ENCODE peak calls at places on chromosomes 7 and 10, in ten cellular contexts. One of them, this sample, is unnamed.

GRCh38 chr10:96538683-96539082 is 25.0 kb upstream of the TLL2 start:
- DNase-seq in BJ: no peak
- DNase-seq in astrocyte of the hippocampus: no peak
- DNase-seq in activated naive CD8-positive, alpha-beta T cell treated with anti-CD3 and anti-CD28 coated beads, Interleukin-2, amount 50 U/mL, for 24 hours: no peak
- DNase-seq in substantia nigra: no peak
- DNase-seq in GM12891: no peak
- DNase-seq in stimulated activated CD4-positive, alpha-beta T cell treated with anti-CD3 and anti-CD28 coated beads, Interleukin-2, amount 100 ng/mL, for 48 hours: no peak
- DNase-seq in glomerular endothelial cell: no peak
- DNase-seq in IMR-90: no peak
- DNase-seq in HuH-7: no peak
- DNase-seq in this sample: no peak

GRCh38 chr7:88859288-88859687 is 63.8 kb upstream of the TEX47 start:
- DNase-seq in BJ: no peak
- DNase-seq in astrocyte of the hippocampus: no peak
- DNase-seq in activated naive CD8-positive, alpha-beta T cell treated with anti-CD3 and anti-CD28 coated beads, Interleukin-2, amount 50 U/mL, for 24 hours: no peak
- DNase-seq in substantia nigra: no peak
- DNase-seq in GM12891: no peak
- DNase-seq in stimulated activated CD4-positive, alpha-beta T cell treated with anti-CD3 and anti-CD28 coated beads, Interleukin-2, amount 100 ng/mL, for 48 hours: no peak
- DNase-seq in glomerular endothelial cell: no peak
- DNase-seq in IMR-90: no peak
- DNase-seq in HuH-7: no peak
- DNase-seq in this sample: no peak

GRCh38 chr7:108824840-108825540 is 255.3 kb downstream of the DNAJB9 start:
- DNase-seq in BJ: no peak
- DNase-seq in astrocyte of the hippocampus: peak
- DNase-seq in activated naive CD8-positive, alpha-beta T cell treated with anti-CD3 and anti-CD28 coated beads, Interleukin-2, amount 50 U/mL, for 24 hours: no peak
- DNase-seq in substantia nigra: no peak
- DNase-seq in GM12891: no peak
- DNase-seq in stimulated activated CD4-positive, alpha-beta T cell treated with anti-CD3 and anti-CD28 coated beads, Interleukin-2, amount 100 ng/mL, for 48 hours: no peak
- DNase-seq in glomerular endothelial cell: no peak
- DNase-seq in IMR-90: peak
- DNase-seq in HuH-7: no peak
- DNase-seq in this sample: peak

GRCh38 chr7:159031135-159031701 is 113.4 kb downstream of the VIPR2 start:
- DNase-seq in BJ: no peak
- DNase-seq in astrocyte of the hippocampus: no peak
- DNase-seq in activated naive CD8-positive, alpha-beta T cell treated with anti-CD3 and anti-CD28 coated beads, Interleukin-2, amount 50 U/mL, for 24 hours: no peak
- DNase-seq in substantia nigra: no peak
- DNase-seq in GM12891: no peak
- DNase-seq in stimulated activated CD4-positive, alpha-beta T cell treated with anti-CD3 and anti-CD28 coated beads, Interleukin-2, amount 100 ng/mL, for 48 hours: no peak
- DNase-seq in glomerular endothelial cell: no peak
- DNase-seq in IMR-90: no peak
- DNase-seq in HuH-7: peak
- DNase-seq in this sample: no peak

GRCh38 chr7:121020652-121021051 is 32.1 kb downstream of the CPED1 start:
- DNase-seq in BJ: no peak
- DNase-seq in astrocyte of the hippocampus: peak
- DNase-seq in activated naive CD8-positive, alpha-beta T cell treated with anti-CD3 and anti-CD28 coated beads, Interleukin-2, amount 50 U/mL, for 24 hours: no peak
- DNase-seq in substantia nigra: no peak
- DNase-seq in GM12891: no peak
- DNase-seq in stimulated activated CD4-positive, alpha-beta T cell treated with anti-CD3 and anti-CD28 coated beads, Interleukin-2, amount 100 ng/mL, for 48 hours: no peak
- DNase-seq in glomerular endothelial cell: peak
- DNase-seq in IMR-90: peak
- DNase-seq in HuH-7: no peak
- DNase-seq in this sample: peak

GRCh38 chr10:73762915-73763314 is 18.7 kb downstream of the SEC24C start:
- DNase-seq in BJ: no peak
- DNase-seq in astrocyte of the hippocampus: peak
- DNase-seq in activated naive CD8-positive, alpha-beta T cell treated with anti-CD3 and anti-CD28 coated beads, Interleukin-2, amount 50 U/mL, for 24 hours: no peak
- DNase-seq in substantia nigra: no peak
- DNase-seq in GM12891: no peak
- DNase-seq in stimulated activated CD4-positive, alpha-beta T cell treated with anti-CD3 and anti-CD28 coated beads, Interleukin-2, amount 100 ng/mL, for 48 hours: no peak
- DNase-seq in glomerular endothelial cell: no peak
- DNase-seq in IMR-90: peak
- DNase-seq in HuH-7: no peak
- DNase-seq in this sample: no peak

GRCh38 chr7:104643587-104644217 is 315.3 kb downstream of the LHFPL3 start:
- DNase-seq in BJ: no peak
- DNase-seq in astrocyte of the hippocampus: peak
- DNase-seq in activated naive CD8-positive, alpha-beta T cell treated with anti-CD3 and anti-CD28 coated beads, Interleukin-2, amount 50 U/mL, for 24 hours: peak
- DNase-seq in substantia nigra: no peak
- DNase-seq in GM12891: no peak
- DNase-seq in stimulated activated CD4-positive, alpha-beta T cell treated with anti-CD3 and anti-CD28 coated beads, Interleukin-2, amount 100 ng/mL, for 48 hours: no peak
- DNase-seq in glomerular endothelial cell: no peak
- DNase-seq in IMR-90: no peak
- DNase-seq in HuH-7: peak
- DNase-seq in this sample: peak

GRCh38 chr7:69967699-69968450 is 369.6 kb downstream of the AUTS2 start:
- DNase-seq in BJ: no peak
- DNase-seq in astrocyte of the hippocampus: peak
- DNase-seq in activated naive CD8-positive, alpha-beta T cell treated with anti-CD3 and anti-CD28 coated beads, Interleukin-2, amount 50 U/mL, for 24 hours: no peak
- DNase-seq in substantia nigra: no peak
- DNase-seq in GM12891: no peak
- DNase-seq in stimulated activated CD4-positive, alpha-beta T cell treated with anti-CD3 and anti-CD28 coated beads, Interleukin-2, amount 100 ng/mL, for 48 hours: no peak
- DNase-seq in glomerular endothelial cell: no peak
- DNase-seq in IMR-90: no peak
- DNase-seq in HuH-7: no peak
- DNase-seq in this sample: no peak

GRCh38 chr7:5634107-5634950 is 147.1 kb downstream of the RNF216 start:
- DNase-seq in BJ: peak
- DNase-seq in astrocyte of the hippocampus: peak
- DNase-seq in activated naive CD8-positive, alpha-beta T cell treated with anti-CD3 and anti-CD28 coated beads, Interleukin-2, amount 50 U/mL, for 24 hours: no peak
- DNase-seq in substantia nigra: peak
- DNase-seq in GM12891: no peak
- DNase-seq in stimulated activated CD4-positive, alpha-beta T cell treated with anti-CD3 and anti-CD28 coated beads, Interleukin-2, amount 100 ng/mL, for 48 hours: no peak
- DNase-seq in glomerular endothelial cell: no peak
- DNase-seq in IMR-90: peak
- DNase-seq in HuH-7: no peak
- DNase-seq in this sample: peak

GRCh38 chr10:127462643-127463295 is 86.3 kb upstream of the NPS start:
- DNase-seq in BJ: no peak
- DNase-seq in astrocyte of the hippocampus: no peak
- DNase-seq in activated naive CD8-positive, alpha-beta T cell treated with anti-CD3 and anti-CD28 coated beads, Interleukin-2, amount 50 U/mL, for 24 hours: no peak
- DNase-seq in substantia nigra: no peak
- DNase-seq in GM12891: no peak
- DNase-seq in stimulated activated CD4-positive, alpha-beta T cell treated with anti-CD3 and anti-CD28 coated beads, Interleukin-2, amount 100 ng/mL, for 48 hours: no peak
- DNase-seq in glomerular endothelial cell: no peak
- DNase-seq in IMR-90: no peak
- DNase-seq in HuH-7: no peak
- DNase-seq in this sample: no peak

GRCh38 chr10:126734015-126734414 is 63.5 kb upstream of the C10orf90 start:
- DNase-seq in BJ: no peak
- DNase-seq in astrocyte of the hippocampus: no peak
- DNase-seq in activated naive CD8-positive, alpha-beta T cell treated with anti-CD3 and anti-CD28 coated beads, Interleukin-2, amount 50 U/mL, for 24 hours: no peak
- DNase-seq in substantia nigra: no peak
- DNase-seq in GM12891: no peak
- DNase-seq in stimulated activated CD4-positive, alpha-beta T cell treated with anti-CD3 and anti-CD28 coated beads, Interleukin-2, amount 100 ng/mL, for 48 hours: no peak
- DNase-seq in glomerular endothelial cell: no peak
- DNase-seq in IMR-90: peak
- DNase-seq in HuH-7: no peak
- DNase-seq in this sample: no peak

GRCh38 chr10:124093076-124093773 is at the start of gene CHST15:
- DNase-seq in BJ: no peak
- DNase-seq in astrocyte of the hippocampus: peak
- DNase-seq in activated naive CD8-positive, alpha-beta T cell treated with anti-CD3 and anti-CD28 coated beads, Interleukin-2, amount 50 U/mL, for 24 hours: peak
- DNase-seq in substantia nigra: peak
- DNase-seq in GM12891: peak
- DNase-seq in stimulated activated CD4-positive, alpha-beta T cell treated with anti-CD3 and anti-CD28 coated beads, Interleukin-2, amount 100 ng/mL, for 48 hours: no peak
- DNase-seq in glomerular endothelial cell: no peak
- DNase-seq in IMR-90: no peak
- DNase-seq in HuH-7: peak
- DNase-seq in this sample: peak

GRCh38 chr10:58475322-58476277 is 37.1 kb upstream of the BICC1 start:
- DNase-seq in BJ: peak
- DNase-seq in astrocyte of the hippocampus: peak
- DNase-seq in activated naive CD8-positive, alpha-beta T cell treated with anti-CD3 and anti-CD28 coated beads, Interleukin-2, amount 50 U/mL, for 24 hours: no peak
- DNase-seq in substantia nigra: no peak
- DNase-seq in GM12891: no peak
- DNase-seq in stimulated activated CD4-positive, alpha-beta T cell treated with anti-CD3 and anti-CD28 coated beads, Interleukin-2, amount 100 ng/mL, for 48 hours: no peak
- DNase-seq in glomerular endothelial cell: no peak
- DNase-seq in IMR-90: peak
- DNase-seq in HuH-7: no peak
- DNase-seq in this sample: peak

GRCh38 chr7:115763347-115763746 is 267.2 kb downstream of the TFEC start:
- DNase-seq in BJ: no peak
- DNase-seq in astrocyte of the hippocampus: no peak
- DNase-seq in activated naive CD8-positive, alpha-beta T cell treated with anti-CD3 and anti-CD28 coated beads, Interleukin-2, amount 50 U/mL, for 24 hours: no peak
- DNase-seq in substantia nigra: no peak
- DNase-seq in GM12891: no peak
- DNase-seq in stimulated activated CD4-positive, alpha-beta T cell treated with anti-CD3 and anti-CD28 coated beads, Interleukin-2, amount 100 ng/mL, for 48 hours: no peak
- DNase-seq in glomerular endothelial cell: no peak
- DNase-seq in IMR-90: no peak
- DNase-seq in HuH-7: no peak
- DNase-seq in this sample: no peak

GRCh38 chr7:101162551-101163280 is 2.7 kb downstream of the VGF start:
- DNase-seq in BJ: no peak
- DNase-seq in astrocyte of the hippocampus: peak
- DNase-seq in activated naive CD8-positive, alpha-beta T cell treated with anti-CD3 and anti-CD28 coated beads, Interleukin-2, amount 50 U/mL, for 24 hours: no peak
- DNase-seq in substantia nigra: no peak
- DNase-seq in GM12891: no peak
- DNase-seq in stimulated activated CD4-positive, alpha-beta T cell treated with anti-CD3 and anti-CD28 coated beads, Interleukin-2, amount 100 ng/mL, for 48 hours: no peak
- DNase-seq in glomerular endothelial cell: no peak
- DNase-seq in IMR-90: peak
- DNase-seq in HuH-7: no peak
- DNase-seq in this sample: peak

GRCh38 chr7:74572301-74573090 is 85.0 kb upstream of the GTF2I start:
- DNase-seq in BJ: no peak
- DNase-seq in astrocyte of the hippocampus: peak
- DNase-seq in activated naive CD8-positive, alpha-beta T cell treated with anti-CD3 and anti-CD28 coated beads, Interleukin-2, amount 50 U/mL, for 24 hours: no peak
- DNase-seq in substantia nigra: peak
- DNase-seq in GM12891: no peak
- DNase-seq in stimulated activated CD4-positive, alpha-beta T cell treated with anti-CD3 and anti-CD28 coated beads, Interleukin-2, amount 100 ng/mL, for 48 hours: no peak
- DNase-seq in glomerular endothelial cell: no peak
- DNase-seq in IMR-90: no peak
- DNase-seq in HuH-7: no peak
- DNase-seq in this sample: no peak

GRCh38 chr7:11060883-11061282 is 87.2 kb downstream of the PHF14 start:
- DNase-seq in BJ: no peak
- DNase-seq in astrocyte of the hippocampus: no peak
- DNase-seq in activated naive CD8-positive, alpha-beta T cell treated with anti-CD3 and anti-CD28 coated beads, Interleukin-2, amount 50 U/mL, for 24 hours: no peak
- DNase-seq in substantia nigra: no peak
- DNase-seq in GM12891: no peak
- DNase-seq in stimulated activated CD4-positive, alpha-beta T cell treated with anti-CD3 and anti-CD28 coated beads, Interleukin-2, amount 100 ng/mL, for 48 hours: no peak
- DNase-seq in glomerular endothelial cell: no peak
- DNase-seq in IMR-90: no peak
- DNase-seq in HuH-7: no peak
- DNase-seq in this sample: no peak

GRCh38 chr10:89263531-89263930 is 12.0 kb upstream of the LIPA start:
- DNase-seq in BJ: no peak
- DNase-seq in astrocyte of the hippocampus: no peak
- DNase-seq in activated naive CD8-positive, alpha-beta T cell treated with anti-CD3 and anti-CD28 coated beads, Interleukin-2, amount 50 U/mL, for 24 hours: no peak
- DNase-seq in substantia nigra: no peak
- DNase-seq in GM12891: no peak
- DNase-seq in stimulated activated CD4-positive, alpha-beta T cell treated with anti-CD3 and anti-CD28 coated beads, Interleukin-2, amount 100 ng/mL, for 48 hours: no peak
- DNase-seq in glomerular endothelial cell: no peak
- DNase-seq in IMR-90: no peak
- DNase-seq in HuH-7: no peak
- DNase-seq in this sample: no peak

GRCh38 chr7:368651-369475 is 78.9 kb downstream of the FOXL3 start:
- DNase-seq in BJ: no peak
- DNase-seq in astrocyte of the hippocampus: no peak
- DNase-seq in activated naive CD8-positive, alpha-beta T cell treated with anti-CD3 and anti-CD28 coated beads, Interleukin-2, amount 50 U/mL, for 24 hours: no peak
- DNase-seq in substantia nigra: no peak
- DNase-seq in GM12891: no peak
- DNase-seq in stimulated activated CD4-positive, alpha-beta T cell treated with anti-CD3 and anti-CD28 coated beads, Interleukin-2, amount 100 ng/mL, for 48 hours: no peak
- DNase-seq in glomerular endothelial cell: no peak
- DNase-seq in IMR-90: no peak
- DNase-seq in HuH-7: no peak
- DNase-seq in this sample: no peak

GRCh38 chr7:137681657-137682562 is 164.9 kb downstream of the DGKI start:
- DNase-seq in BJ: peak
- DNase-seq in astrocyte of the hippocampus: peak
- DNase-seq in activated naive CD8-positive, alpha-beta T cell treated with anti-CD3 and anti-CD28 coated beads, Interleukin-2, amount 50 U/mL, for 24 hours: no peak
- DNase-seq in substantia nigra: no peak
- DNase-seq in GM12891: no peak
- DNase-seq in stimulated activated CD4-positive, alpha-beta T cell treated with anti-CD3 and anti-CD28 coated beads, Interleukin-2, amount 100 ng/mL, for 48 hours: no peak
- DNase-seq in glomerular endothelial cell: no peak
- DNase-seq in IMR-90: peak
- DNase-seq in HuH-7: no peak
- DNase-seq in this sample: no peak

GRCh38 chr7:45923290-45923689 is 2.2 kb upstream of the IGFBP3 start:
- DNase-seq in BJ: no peak
- DNase-seq in astrocyte of the hippocampus: peak
- DNase-seq in activated naive CD8-positive, alpha-beta T cell treated with anti-CD3 and anti-CD28 coated beads, Interleukin-2, amount 50 U/mL, for 24 hours: peak
- DNase-seq in substantia nigra: peak
- DNase-seq in GM12891: no peak
- DNase-seq in stimulated activated CD4-positive, alpha-beta T cell treated with anti-CD3 and anti-CD28 coated beads, Interleukin-2, amount 100 ng/mL, for 48 hours: peak
- DNase-seq in glomerular endothelial cell: peak
- DNase-seq in IMR-90: peak
- DNase-seq in HuH-7: peak
- DNase-seq in this sample: peak

GRCh38 chr7:127066974-127067373 is 185.8 kb downstream of the GRM8 start:
- DNase-seq in BJ: no peak
- DNase-seq in astrocyte of the hippocampus: no peak
- DNase-seq in activated naive CD8-positive, alpha-beta T cell treated with anti-CD3 and anti-CD28 coated beads, Interleukin-2, amount 50 U/mL, for 24 hours: no peak
- DNase-seq in substantia nigra: no peak
- DNase-seq in GM12891: no peak
- DNase-seq in stimulated activated CD4-positive, alpha-beta T cell treated with anti-CD3 and anti-CD28 coated beads, Interleukin-2, amount 100 ng/mL, for 48 hours: no peak
- DNase-seq in glomerular endothelial cell: no peak
- DNase-seq in IMR-90: no peak
- DNase-seq in HuH-7: peak
- DNase-seq in this sample: no peak

GRCh38 chr7:112140600-112140999 is 65.6 kb downstream of the DOCK4 start:
- DNase-seq in BJ: no peak
- DNase-seq in astrocyte of the hippocampus: peak
- DNase-seq in activated naive CD8-positive, alpha-beta T cell treated with anti-CD3 and anti-CD28 coated beads, Interleukin-2, amount 50 U/mL, for 24 hours: no peak
- DNase-seq in substantia nigra: no peak
- DNase-seq in GM12891: no peak
- DNase-seq in stimulated activated CD4-positive, alpha-beta T cell treated with anti-CD3 and anti-CD28 coated beads, Interleukin-2, amount 100 ng/mL, for 48 hours: no peak
- DNase-seq in glomerular endothelial cell: no peak
- DNase-seq in IMR-90: no peak
- DNase-seq in HuH-7: no peak
- DNase-seq in this sample: peak

GRCh38 chr10:17348111-17349008 is 106.0 kb downstream of the ST8SIA6 start:
- DNase-seq in BJ: peak
- DNase-seq in astrocyte of the hippocampus: peak
- DNase-seq in activated naive CD8-positive, alpha-beta T cell treated with anti-CD3 and anti-CD28 coated beads, Interleukin-2, amount 50 U/mL, for 24 hours: no peak
- DNase-seq in substantia nigra: no peak
- DNase-seq in GM12891: no peak
- DNase-seq in stimulated activated CD4-positive, alpha-beta T cell treated with anti-CD3 and anti-CD28 coated beads, Interleukin-2, amount 100 ng/mL, for 48 hours: no peak
- DNase-seq in glomerular endothelial cell: peak
- DNase-seq in IMR-90: peak
- DNase-seq in HuH-7: no peak
- DNase-seq in this sample: peak

GRCh38 chr10:99976886-99977391 is 32.8 kb downstream of the DNMBP start:
- DNase-seq in BJ: peak
- DNase-seq in astrocyte of the hippocampus: peak
- DNase-seq in activated naive CD8-positive, alpha-beta T cell treated with anti-CD3 and anti-CD28 coated beads, Interleukin-2, amount 50 U/mL, for 24 hours: no peak
- DNase-seq in substantia nigra: no peak
- DNase-seq in GM12891: no peak
- DNase-seq in stimulated activated CD4-positive, alpha-beta T cell treated with anti-CD3 and anti-CD28 coated beads, Interleukin-2, amount 100 ng/mL, for 48 hours: no peak
- DNase-seq in glomerular endothelial cell: no peak
- DNase-seq in IMR-90: peak
- DNase-seq in HuH-7: no peak
- DNase-seq in this sample: peak

GRCh38 chr10:31759124-31759798 is 169.4 kb downstream of the ARHGAP12 start:
- DNase-seq in BJ: no peak
- DNase-seq in astrocyte of the hippocampus: peak
- DNase-seq in activated naive CD8-positive, alpha-beta T cell treated with anti-CD3 and anti-CD28 coated beads, Interleukin-2, amount 50 U/mL, for 24 hours: peak
- DNase-seq in substantia nigra: peak
- DNase-seq in GM12891: peak
- DNase-seq in stimulated activated CD4-positive, alpha-beta T cell treated with anti-CD3 and anti-CD28 coated beads, Interleukin-2, amount 100 ng/mL, for 48 hours: peak
- DNase-seq in glomerular endothelial cell: no peak
- DNase-seq in IMR-90: no peak
- DNase-seq in HuH-7: peak
- DNase-seq in this sample: peak

GRCh38 chr7:112566392-112567324 is 85.9 kb downstream of the LSMEM1 start:
- DNase-seq in BJ: no peak
- DNase-seq in astrocyte of the hippocampus: no peak
- DNase-seq in activated naive CD8-positive, alpha-beta T cell treated with anti-CD3 and anti-CD28 coated beads, Interleukin-2, amount 50 U/mL, for 24 hours: no peak
- DNase-seq in substantia nigra: no peak
- DNase-seq in GM12891: no peak
- DNase-seq in stimulated activated CD4-positive, alpha-beta T cell treated with anti-CD3 and anti-CD28 coated beads, Interleukin-2, amount 100 ng/mL, for 48 hours: no peak
- DNase-seq in glomerular endothelial cell: no peak
- DNase-seq in IMR-90: no peak
- DNase-seq in HuH-7: no peak
- DNase-seq in this sample: no peak

GRCh38 chr7:121137580-121137979 is 149.1 kb downstream of the CPED1 start:
- DNase-seq in BJ: no peak
- DNase-seq in astrocyte of the hippocampus: no peak
- DNase-seq in activated naive CD8-positive, alpha-beta T cell treated with anti-CD3 and anti-CD28 coated beads, Interleukin-2, amount 50 U/mL, for 24 hours: no peak
- DNase-seq in substantia nigra: no peak
- DNase-seq in GM12891: no peak
- DNase-seq in stimulated activated CD4-positive, alpha-beta T cell treated with anti-CD3 and anti-CD28 coated beads, Interleukin-2, amount 100 ng/mL, for 48 hours: no peak
- DNase-seq in glomerular endothelial cell: no peak
- DNase-seq in IMR-90: no peak
- DNase-seq in HuH-7: no peak
- DNase-seq in this sample: no peak

This sample was measured in dermis blood vessel endothelial cell.